ENCODE peak calls at places on chromosomes 2 and 18, in nine cellular contexts. B is stimulated activated naive CD4-positive, alpha-beta T cell; Q is T-helper 2 cell; W is heart right ventricle; S is ascending aorta; N is GM23248; V is NCI-H187; O is HTR-8/SVneo; Y is left ventricle myocardium superior. C is an unnamed sample.

GRCh38 chr2:113214141-113214540 is 40.4 kb downstream of the PSD4 start:
- DNase-seq in B (no peak), Q (no peak), W (no peak), S (no peak), N (no peak), V (no peak), O (no peak), Y (no peak), C (no peak)

GRCh38 chr18:22346342-22346967 is 71.3 kb downstream of the CTAGE1 start:
- DNase-seq in B (no peak), Q (peak; percentile 54), W (peak; percentile 84), S (peak; percentile 88), N (peak; percentile 89), V (no peak), O (no peak), Y (peak; percentile 55), C (no peak)

GRCh38 chr2:215900203-215900611 is 113.1 kb downstream of the MREG start:
- DNase-seq in B (no peak), Q (no peak), W (no peak), S (peak; percentile 78), N (peak; percentile 94), V (no peak), O (no peak), Y (no peak), C (no peak)

GRCh38 chr2:190846746-190847145 is 33.9 kb upstream of the GLS start:
- DNase-seq in B (no peak), Q (no peak), W (no peak), S (no peak), N (no peak), V (peak; percentile 8), O (no peak), Y (no peak), C (peak; percentile 68)

GRCh38 chr2:164934790-164935466 is 20.4 kb downstream of the SLC38A11 start:
- DNase-seq in B (no peak), Q (no peak), W (no peak), S (no peak), N (no peak), V (no peak), O (no peak), Y (no peak), C (no peak)

GRCh38 chr2:120919771-120920437 is 184.2 kb downstream of the GLI2 start:
- DNase-seq in B (no peak), Q (no peak), W (peak; percentile 41), S (peak; percentile 91), N (peak; percentile 94), V (no peak), O (peak; percentile 50), Y (peak; percentile 61), C (no peak)

GRCh38 chr2:75580606-75581005 is 19.9 kb upstream of the EVA1A start:
- DNase-seq in B (no peak), Q (no peak), W (no peak), S (no peak), N (no peak), V (no peak), O (no peak), Y (no peak), C (no peak)

GRCh38 chr2:151484100-151484499 is 74.4 kb downstream of the RIF1 start:
- DNase-seq in B (no peak), Q (no peak), W (no peak), S (no peak), N (no peak), V (no peak), O (no peak), Y (no peak), C (no peak)

GRCh38 chr18:24112874-24113615 is 25.8 kb upstream of the CABYR start:
- DNase-seq in B (no peak), Q (no peak), W (no peak), S (no peak), N (peak; percentile 54), V (no peak), O (peak; percentile 8), Y (no peak), C (no peak)

GRCh38 chr2:241554610-241555322 is 3.8 kb upstream of the BOK start:
- DNase-seq in B (no peak), Q (no peak), W (no peak), S (no peak), N (no peak), V (no peak), O (no peak), Y (no peak), C (no peak)

GRCh38 chr2:187614756-187615155 is 60.5 kb upstream of the TFPI start:
- DNase-seq in B (no peak), Q (no peak), W (no peak), S (no peak), N (peak; percentile 20), V (no peak), O (peak; percentile 10), Y (no peak), C (no peak)

GRCh38 chr2:238449909-238450417 is 23.2 kb downstream of the ASB1 start:
- DNase-seq in B (no peak), Q (no peak), W (peak; percentile 63), S (no peak), N (peak; percentile 74), V (no peak), O (no peak), Y (peak; percentile 83), C (no peak)

GRCh38 chr18:69968073-69968472 is 20.4 kb upstream of the CD226 start:
- DNase-seq in B (peak; percentile 34), Q (no peak), W (no peak), S (no peak), N (no peak), V (no peak), O (no peak), Y (no peak), C (no peak)

GRCh38 chr2:239639366-239640185 is 238.8 kb upstream of the HDAC4 start:
- DNase-seq in B (no peak), Q (no peak), W (no peak), S (no peak), N (no peak), V (no peak), O (no peak), Y (no peak), C (no peak)

GRCh38 chr2:85727798-85728197 is 26.0 kb upstream of the ATOH8 start:
- DNase-seq in B (no peak), Q (no peak), W (no peak), S (no peak), N (no peak), V (no peak), O (no peak), Y (no peak), C (no peak)

GRCh38 chr2:17786727-17787126 is 29.5 kb upstream of the MSGN1 start:
- DNase-seq in B (no peak), Q (no peak), W (no peak), S (no peak), N (no peak), V (no peak), O (no peak), Y (no peak), C (no peak)

GRCh38 chr2:160492401-160493226 is 993 bp downstream of the RBMS1 start:
- DNase-seq in B (peak; percentile 45), Q (peak; percentile 58), W (peak; percentile 81), S (peak; percentile 83), N (peak; percentile 85), V (peak; percentile 9), O (peak; percentile 55), Y (peak; percentile 88), C (no peak)

GRCh38 chr2:189848276-189848675 is 64.0 kb downstream of the PMS1 start:
- DNase-seq in B (no peak), Q (no peak), W (no peak), S (no peak), N (peak; percentile 22), V (no peak), O (no peak), Y (no peak), C (no peak)

GRCh38 chr18:75548353-75548752 is 120.8 kb upstream of the SMIM21 start:
- DNase-seq in B (no peak), Q (no peak), W (no peak), S (no peak), N (no peak), V (peak; percentile 1), O (no peak), Y (no peak), C (no peak)

GRCh38 chr2:29583104-29583503 is 338.3 kb downstream of the ALK start:
- DNase-seq in B (no peak), Q (no peak), W (no peak), S (no peak), N (peak; percentile 9), V (no peak), O (no peak), Y (no peak), C (no peak)

GRCh38 chr2:162301151-162301804 is 17.2 kb downstream of the IFIH1 start:
- DNase-seq in B (no peak), Q (peak; percentile 22), W (peak; percentile 21), S (no peak), N (peak; percentile 81), V (no peak), O (peak; percentile 25), Y (no peak), C (peak; percentile 54)

GRCh38 chr2:201680743-201681142 is 17.7 kb downstream of the MPP4 start:
- DNase-seq in B (no peak), Q (no peak), W (no peak), S (no peak), N (peak; percentile 7), V (no peak), O (peak; percentile 41), Y (no peak), C (no peak)

C was measured in NCI-H446 treated with DMSO at 0.1 percent for 48 hours.